ENCODE peak calls at places on chromosomes 11 and 22, in seven cellular contexts. G, E, H, Z, C, N and M are unnamed samples.

GRCh38 chr11:130877532-130877931 is 38.7 kb downstream of the SNX19 start:
- DNase-seq in G (no peak), E (no peak), H (no peak), Z (no peak), C (no peak), N (no peak), M (no peak)

GRCh38 chr11:77152846-77153245 is 24.8 kb downstream of the MYO7A start:
- DNase-seq in G (no peak), E (no peak), H (no peak), Z (no peak), C (no peak), N (no peak), M (no peak)

GRCh38 chr11:27795955-27796861 is 96.0 kb upstream of the BDNF start:
- DNase-seq in G (peak; percentile 27), E (peak; percentile 22), H (peak; percentile 78), Z (no peak), C (no peak), N (no peak), M (no peak)

GRCh38 chr11:57751676-57752253 is at the start of gene BTBD18:
- DNase-seq in G (peak; percentile 72), E (peak; percentile 29), H (peak; percentile 84), Z (no peak), C (no peak), N (peak; percentile 51), M (peak; percentile 60)

GRCh38 chr22:45580703-45581381 is 78.2 kb downstream of the FBLN1 start:
- DNase-seq in G (no peak), E (no peak), H (no peak), Z (no peak), C (no peak), N (no peak), M (no peak)

GRCh38 chr11:121717296-121717695 is 264.5 kb upstream of the SORL1-AS1 start:
- DNase-seq in G (no peak), E (no peak), H (no peak), Z (no peak), C (no peak), N (no peak), M (no peak)

GRCh38 chr22:48670317-48670716 is 1157.4 kb downstream of the BRD1 start:
- DNase-seq in G (no peak), E (no peak), H (no peak), Z (no peak), C (no peak), N (no peak), M (no peak)

GRCh38 chr11:125071408-125071807 is 8.3 kb downstream of the SLC37A2 start:
- DNase-seq in G (no peak), E (peak; percentile 66), H (no peak), Z (no peak), C (peak; percentile 81), N (peak; percentile 18), M (no peak)